ENCODE peak calls at places on chromosome 16, in nine cellular contexts. T is Peyer's patch, G is psoas muscle, S is IMR-90, M is PC-3, P is GM23338, X is AG10803, Y is WTC11, K is GM13977. H is an unnamed sample.

GRCh38 chr16:48574766-48575165 is 35.2 kb downstream of the N4BP1 start:
- DNase-seq in T (no peak), G (no peak), S (no peak), M (peak), P (no peak), X (no peak), Y (no peak), K (no peak), H (no peak)

GRCh38 chr16:69324013-69324531 is 6.3 kb downstream of the PDF start:
- DNase-seq in T (peak), G (peak), S (no peak), M (no peak), P (no peak), X (no peak), Y (no peak), K (no peak), H (no peak)

GRCh38 chr16:53626816-53627215 is 76.8 kb downstream of the RPGRIP1L start:
- DNase-seq in T (no peak), G (no peak), S (no peak), M (no peak), P (no peak), X (no peak), Y (no peak), K (no peak), H (no peak)

GRCh38 chr16:76278976-76279375 is 1.8 kb downstream of the CNTNAP4 start:
- DNase-seq in T (no peak), G (no peak), S (no peak), M (peak), P (peak), X (no peak), Y (no peak), K (peak), H (no peak)

GRCh38 chr16:55323637-55324490 is at the start of gene IRX6:
- DNase-seq in T (no peak), G (peak), S (no peak), M (no peak), P (peak), X (peak), Y (peak), K (no peak), H (no peak)

GRCh38 chr16:9429946-9430345 is 338.5 kb downstream of the HAPSTR1 start:
- DNase-seq in T (no peak), G (no peak), S (no peak), M (no peak), P (no peak), X (no peak), Y (no peak), K (no peak), H (no peak)

GRCh38 chr16:67443299-67443698 is 12.4 kb downstream of the HSD11B2 start:
- DNase-seq in T (peak), G (peak), S (no peak), M (no peak), P (no peak), X (peak), Y (no peak), K (no peak), H (no peak)

GRCh38 chr16:70512456-70512855 is 10.9 kb downstream of the COG4 start:
- DNase-seq in T (no peak), G (peak), S (peak), M (peak), P (no peak), X (peak), Y (no peak), K (no peak), H (no peak)

GRCh38 chr16:79047337-79047736 is 553.2 kb downstream of the MAF start:
- DNase-seq in T (no peak), G (no peak), S (no peak), M (peak), P (peak), X (no peak), Y (no peak), K (no peak), H (peak)
- TF ChIP-seq CTCF in T (peak), G (peak), S (no peak), M (peak), P (peak), X (no peak), Y (peak), K (peak), H (peak)

GRCh38 chr16:85536411-85537330 is 76.5 kb upstream of the GSE1 start:
- DNase-seq in T (no peak), G (no peak), S (no peak), M (no peak), P (peak), X (no peak), Y (no peak), K (no peak), H (no peak)
- TF ChIP-seq CTCF in T (no peak), G (no peak), S (no peak), M (no peak), P (no peak), X (no peak), Y (no peak), K (no peak), H (no peak)

DNA sequence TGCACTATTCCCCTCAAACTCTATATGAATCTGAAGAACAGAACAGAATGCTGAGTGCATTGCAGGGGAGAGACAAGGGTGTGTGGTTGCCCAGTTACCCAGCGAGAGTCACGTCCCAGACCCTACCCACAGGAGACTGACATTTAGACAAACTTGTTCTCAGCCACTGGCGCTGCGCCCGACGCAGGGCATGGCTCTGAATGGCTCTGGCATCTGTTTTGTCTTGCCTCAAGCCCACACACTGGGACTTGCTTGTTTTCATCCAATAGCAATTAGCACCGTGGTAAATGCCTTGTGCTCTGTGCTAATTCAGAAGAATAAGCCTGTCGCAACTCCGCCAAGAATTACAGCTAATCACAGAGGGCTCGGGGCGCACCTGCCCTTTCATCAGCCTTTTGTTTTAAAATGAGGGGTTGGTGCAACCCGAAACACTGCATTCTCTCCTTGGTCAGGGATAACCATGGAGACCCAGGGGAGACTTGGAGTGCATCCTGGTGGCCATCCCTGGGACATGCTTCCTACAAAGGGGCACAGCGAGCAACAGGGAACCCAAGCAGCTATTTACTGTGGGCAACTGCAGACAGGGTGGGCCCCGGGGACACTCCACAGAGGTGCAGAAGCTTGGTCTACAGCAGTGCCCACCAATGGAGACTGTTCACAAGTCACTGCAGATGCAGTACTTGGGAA is 220.5 kb upstream of the ZFHX3 start:
- DNase-seq in T (no peak), G (no peak), S (peak), M (no peak), P (peak), X (peak), Y (peak), K (no peak), H (no peak)
- TF ChIP-seq CTCF in T (no peak), G (no peak), S (peak), M (no peak), P (peak), X (peak), Y (no peak), K (no peak), H (no peak)

GRCh38 chr16:56892705-56893104 is 27.7 kb downstream of the SLC12A3 start:
- DNase-seq in T (no peak), G (no peak), S (no peak), M (no peak), P (no peak), X (no peak), Y (no peak), K (no peak), H (no peak)
- TF ChIP-seq CTCF in T (no peak), G (no peak), S (no peak), M (no peak), P (no peak), X (no peak), Y (no peak), K (no peak), H (no peak)

H was measured in activated CD8-positive, alpha-beta T cell treated with anti-CD3 and anti-CD28 coated beads for 36 hours.